ENCODE peak calls at places on chromosomes 6 and 20, in seven cellular contexts. W is OCI-LY7, L is cardiac muscle cell, U is tibial artery, M is foreskin fibroblast, A is ovary, R is cardiac fibroblast. P is an unnamed sample.

GRCh38 chr6:18363746-18364145 is 23.4 kb upstream of the RNF144B start:
- DNase-seq in W (no peak), L (no peak), U (no peak), M (no peak), A (no peak), R (peak), P (no peak)

GRCh38 chr20:32823078-32823477 is 3.3 kb downstream of the MAPRE1 start:
- DNase-seq in W (no peak), L (peak), U (peak), M (peak), A (no peak), R (peak), P (no peak)

GRCh38 chr20:48282591-48283228 is 497.4 kb upstream of the SULF2 start:
- DNase-seq in W (peak), L (no peak), U (no peak), M (no peak), A (no peak), R (no peak), P (no peak)

GRCh38 chr20:568865-569415 is 25.4 kb upstream of the CSNK2A1 start:
- DNase-seq in W (no peak), L (no peak), U (no peak), M (no peak), A (no peak), R (no peak), P (no peak)

GRCh38 chr6:105136433-105137350 is 43.1 kb downstream of the POPDC3 start:
- DNase-seq in W (no peak), L (peak), U (peak), M (peak), A (peak), R (peak), P (peak)

GRCh38 chr6:159100011-159100788 is 55.4 kb upstream of the TAGAP start:
- DNase-seq in W (no peak), L (no peak), U (no peak), M (no peak), A (no peak), R (no peak), P (peak)

GRCh38 chr6:122778961-122779671 is 400 bp upstream of the FABP7 start:
- DNase-seq in W (no peak), L (no peak), U (no peak), M (no peak), A (no peak), R (no peak), P (no peak)

GRCh38 chr6:13712485-13712990 is 903 bp upstream of the RANBP9 start:
- DNase-seq in W (peak), L (peak), U (no peak), M (no peak), A (peak), R (peak), P (no peak)

GRCh38 chr6:46626228-46626909 is 26.2 kb downstream of the CYP39A1 start:
- DNase-seq in W (peak), L (peak), U (no peak), M (peak), A (no peak), R (peak), P (no peak)

GRCh38 chr20:53263554-53264438 is 291.6 kb downstream of the TSHZ2 start:
- DNase-seq in W (no peak), L (no peak), U (no peak), M (no peak), A (no peak), R (no peak), P (no peak)

GRCh38 chr6:71190809-71191208 is 97.8 kb upstream of the OGFRL1 start:
- DNase-seq in W (peak), L (peak), U (no peak), M (peak), A (no peak), R (peak), P (no peak)

GRCh38 chr6:140671926-140672325 is 1297.5 kb upstream of the CITED2 start:
- DNase-seq in W (peak), L (no peak), U (no peak), M (no peak), A (no peak), R (peak), P (no peak)

GRCh38 chr6:157200117-157200516 is 123.2 kb downstream of the TMEM242 start:
- DNase-seq in W (no peak), L (no peak), U (no peak), M (no peak), A (no peak), R (no peak), P (no peak)

GRCh38 chr20:57138198-57138995 is 128.0 kb downstream of the BMP7 start:
- DNase-seq in W (no peak), L (no peak), U (no peak), M (no peak), A (no peak), R (no peak), P (no peak)

GRCh38 chr20:35661013-35661412 is 3.7 kb downstream of the CPNE1 start:
- DNase-seq in W (no peak), L (no peak), U (no peak), M (no peak), A (no peak), R (peak), P (no peak)
- H3K4me3 ChIP-seq in W (peak), L (no peak), U (no peak), M (peak), A (no peak), R (no peak), P (no peak)

DNA sequence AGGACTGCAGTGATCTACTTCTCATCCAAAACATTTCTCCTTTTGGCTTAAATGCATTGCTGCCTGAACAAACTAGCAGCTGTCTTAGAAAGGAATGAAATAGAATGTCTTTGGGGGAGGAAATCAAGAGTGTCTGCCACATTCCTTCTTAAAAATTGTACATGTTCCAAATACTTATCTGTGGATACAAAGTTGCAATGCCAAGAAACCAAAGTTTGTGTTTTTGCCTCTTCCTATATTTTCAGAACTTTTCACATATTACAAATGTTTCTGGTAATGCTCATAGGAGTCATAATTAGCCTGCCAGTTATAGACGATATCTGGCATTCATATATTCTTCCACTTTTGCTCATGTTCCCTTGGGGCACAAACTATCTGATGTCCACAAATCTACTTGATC is 165.5 kb upstream of the BMP5 start:
- DNase-seq in W (no peak), L (peak), U (no peak), M (no peak), A (no peak), R (peak), P (no peak)
- H3K4me3 ChIP-seq in W (no peak), L (no peak), U (no peak), M (no peak), A (no peak), R (no peak), P (no peak)

DNA sequence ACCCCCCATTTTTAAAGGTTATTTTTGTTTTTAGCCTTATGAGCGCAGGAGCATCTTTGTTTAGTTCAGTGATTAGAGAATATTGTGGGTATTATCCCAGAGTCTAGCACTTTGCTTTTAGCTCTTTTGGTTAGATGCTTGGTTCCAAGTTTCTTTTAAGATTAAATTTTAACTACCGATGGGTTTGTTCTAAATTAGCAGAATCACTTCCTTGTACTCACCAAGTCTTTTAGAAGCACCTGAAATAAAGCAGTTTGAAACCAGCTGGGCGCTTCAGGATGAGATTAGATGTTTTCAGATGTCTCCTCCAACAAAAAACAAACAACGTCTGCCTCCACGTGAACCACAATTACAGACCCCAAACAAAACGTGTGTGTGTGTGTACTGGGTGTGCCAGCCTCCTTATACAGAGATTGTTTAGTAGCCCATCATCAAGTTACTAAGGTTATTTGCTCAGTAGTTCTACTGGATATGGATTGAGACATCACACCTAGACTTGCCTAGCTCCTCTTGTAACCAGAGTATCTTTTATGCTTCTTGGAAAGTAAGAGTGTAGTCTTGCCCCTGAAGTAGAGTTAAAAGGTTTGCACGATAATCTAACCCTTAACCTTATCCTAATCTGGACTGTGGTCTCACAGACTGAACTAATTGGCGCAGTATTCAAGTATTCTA is 2.2 kb downstream of the DSTN start:
- DNase-seq in W (peak), L (no peak), U (no peak), M (no peak), A (no peak), R (no peak), P (no peak)
- H3K4me3 ChIP-seq in W (peak), L (peak), U (peak), M (peak), A (peak), R (peak), P (peak)

GRCh38 chr6:44264154-44265002 is 973 bp downstream of the NFKBIE start:
- DNase-seq in W (peak), L (no peak), U (no peak), M (no peak), A (no peak), R (peak), P (no peak)

GRCh38 chr6:44267252-44267651 is 1.9 kb upstream of the NFKBIE start:
- DNase-seq in W (no peak), L (no peak), U (no peak), M (no peak), A (no peak), R (no peak), P (no peak)

GRCh38 chr6:44265003-44265842 is at the start of gene NFKBIE:
- DNase-seq in W (peak), L (peak), U (peak), M (peak), A (peak), R (peak), P (peak)

GRCh38 chr6:44266347-44266746 is 996 bp upstream of the NFKBIE start:
- DNase-seq in W (no peak), L (no peak), U (no peak), M (no peak), A (no peak), R (no peak), P (no peak)

DNA sequence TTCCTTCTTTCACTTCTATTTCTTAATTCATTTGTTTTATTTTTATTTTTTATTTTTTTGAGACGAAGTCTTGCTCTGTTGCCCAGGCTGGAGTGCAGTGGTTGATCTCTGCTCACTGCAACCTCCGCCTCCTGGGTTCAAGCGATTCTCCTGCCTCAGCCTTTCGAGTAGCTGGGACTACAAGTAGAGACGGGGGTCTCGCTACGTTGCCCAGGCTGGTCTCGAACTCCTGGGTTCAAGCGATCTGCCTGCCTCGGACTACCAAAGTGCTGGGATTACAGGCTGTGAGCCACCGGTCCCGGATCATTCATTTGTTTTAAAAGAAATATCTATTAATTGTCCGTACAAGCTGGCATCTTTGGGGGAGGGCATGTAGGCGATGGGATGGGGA is 487 bp upstream of the NFKBIE start:
- DNase-seq in W (no peak), L (no peak), U (no peak), M (no peak), A (no peak), R (no peak), P (no peak)
- H3K4me3 ChIP-seq in W (peak), L (no peak), U (peak), M (peak), A (peak), R (no peak), P (no peak)